ENCODE peak calls at places on chromosomes 1 and 21, in six cellular contexts. S is transverse colon, M is sigmoid colon, P is body of pancreas, G is H1, Z is upper lobe of left lung. K is an unnamed sample.

GRCh38 chr1:221637641-221638041 is 104.2 kb downstream of the DUSP10 start:
- DNase-seq in S (no peak), M (peak; percentile 66), P (no peak), G (no peak), Z (no peak), K (no peak)

GRCh38 chr21:42381347-42381984 is 14.4 kb downstream of the TMPRSS3 start:
- DNase-seq in S (peak; percentile 63), M (no peak), P (peak; percentile 70), G (no peak), Z (no peak), K (no peak)

GRCh38 chr1:31764307-31765040 is at the start of gene ADGRB2:
- DNase-seq in S (no peak), M (no peak), P (no peak), G (peak; percentile 76), Z (peak; percentile 86), K (no peak)

GRCh38 chr21:34534522-34534921 is 22.5 kb upstream of the KCNE1 start:
- DNase-seq in S (no peak), M (no peak), P (no peak), G (no peak), Z (no peak), K (no peak)

GRCh38 chr21:30468912-30469812 is 11.0 kb downstream of the KRTAP19-1 start:
- DNase-seq in S (no peak), M (no peak), P (no peak), G (no peak), Z (no peak), K (no peak)

GRCh38 chr21:42386034-42386591 is 9.7 kb downstream of the TMPRSS3 start:
- DNase-seq in S (peak; percentile 65), M (peak; percentile 34), P (no peak), G (no peak), Z (no peak), K (no peak)

GRCh38 chr1:244099258-244099930 is 48.3 kb downstream of the ZBTB18 start:
- DNase-seq in S (no peak), M (no peak), P (no peak), G (no peak), Z (no peak), K (no peak)

GRCh38 chr1:160748182-160748876 is 9.3 kb downstream of the SLAMF7 start:
- DNase-seq in S (no peak), M (no peak), P (no peak), G (no peak), Z (no peak), K (no peak)

GRCh38 chr21:35779690-35780570 is 280.4 kb downstream of the SETD4 start:
- DNase-seq in S (no peak), M (no peak), P (peak; percentile 32), G (no peak), Z (no peak), K (no peak)

GRCh38 chr1:25996966-25997758 is 701 bp downstream of the PAFAH2 start:
- DNase-seq in S (peak; percentile 46), M (no peak), P (no peak), G (no peak), Z (no peak), K (peak; percentile 70)

GRCh38 chr1:56189946-56190920 is 389.1 kb downstream of the PLPP3 start:
- DNase-seq in S (no peak), M (no peak), P (no peak), G (no peak), Z (no peak), K (no peak)

GRCh38 chr1:58290685-58291372 is 255.7 kb downstream of the OMA1 start:
- DNase-seq in S (no peak), M (no peak), P (no peak), G (peak; percentile 74), Z (no peak), K (no peak)

GRCh38 chr1:58288624-58289142 is 257.8 kb downstream of the OMA1 start:
- DNase-seq in S (no peak), M (no peak), P (no peak), G (no peak), Z (no peak), K (no peak)

GRCh38 chr1:58287894-58288623 is 258.5 kb downstream of the OMA1 start:
- DNase-seq in S (no peak), M (no peak), P (no peak), G (no peak), Z (no peak), K (no peak)

GRCh38 chr1:58293388-58293787 is 253.1 kb downstream of the OMA1 start:
- DNase-seq in S (no peak), M (no peak), P (no peak), G (no peak), Z (no peak), K (no peak)
- TF ChIP-seq POLR2A in S (no peak), M (no peak), P (no peak), G (no peak), Z (no peak), K (no peak)

GRCh38 chr1:225846331-225847310 is 35.6 kb downstream of the TMEM63A start:
- DNase-seq in S (no peak), M (no peak), P (no peak), G (no peak), Z (no peak), K (no peak)
- H3K4me1 ChIP-seq in S (peaks cover 25% of the 10 kb centered on the region), M (peaks cover 15% of the 10 kb centered on the region), P (peaks cover 36% of the 10 kb centered on the region), G (peaks cover 4% of the 10 kb centered on the region), Z (peaks cover 12% of the 10 kb centered on the region), K (no peaks in the 10 kb centered on the region)

GRCh38 chr21:29436650-29437049 is 137.9 kb downstream of the BACH1 start:
- DNase-seq in S (no peak), M (no peak), P (no peak), G (no peak), Z (no peak), K (no peak)
- TF ChIP-seq POLR2A in S (no peak), M (no peak), P (no peak), G (no peak), Z (no peak), K (no peak)

GRCh38 chr1:240739139-240739538 is 127.2 kb upstream of the GREM2 start:
- DNase-seq in S (no peak), M (no peak), P (no peak), G (no peak), Z (no peak), K (no peak)

GRCh38 chr1:240737761-240738265 is 125.9 kb upstream of the GREM2 start:
- DNase-seq in S (no peak), M (no peak), P (no peak), G (no peak), Z (no peak), K (no peak)

GRCh38 chr1:240732390-240732789 is 120.4 kb upstream of the GREM2 start:
- DNase-seq in S (no peak), M (no peak), P (no peak), G (no peak), Z (no peak), K (no peak)

GRCh38 chr1:240737268-240737667 is 125.3 kb upstream of the GREM2 start:
- DNase-seq in S (no peak), M (no peak), P (no peak), G (no peak), Z (no peak), K (no peak)

DNA sequence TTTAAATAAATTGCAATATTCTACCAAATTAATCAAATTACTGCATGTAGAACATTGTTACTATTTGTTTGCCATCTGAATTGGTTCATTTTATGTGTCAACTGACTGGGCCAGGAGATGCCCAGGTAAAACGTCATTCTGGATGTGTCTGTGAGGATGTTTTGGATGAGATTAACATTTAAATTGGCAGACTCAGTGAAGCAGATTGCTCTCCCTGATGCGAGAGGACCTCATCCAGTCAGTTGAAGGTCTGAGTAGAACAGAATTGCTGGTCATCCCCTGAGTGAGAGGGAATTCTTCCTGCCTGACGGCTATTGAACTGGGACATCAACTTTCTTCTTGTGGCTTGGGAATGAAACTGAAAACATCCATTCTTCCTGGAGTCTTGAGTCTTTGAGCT is 122.0 kb upstream of the GREM2 start:
- DNase-seq in S (no peak), M (no peak), P (no peak), G (no peak), Z (no peak), K (no peak)
- H3K4me1 ChIP-seq in S (no peaks in the 10 kb centered on the region), M (no peaks in the 10 kb centered on the region), P (no peaks in the 10 kb centered on the region), G (no peaks in the 10 kb centered on the region), Z (no peaks in the 10 kb centered on the region), K (no peaks in the 10 kb centered on the region)

DNA sequence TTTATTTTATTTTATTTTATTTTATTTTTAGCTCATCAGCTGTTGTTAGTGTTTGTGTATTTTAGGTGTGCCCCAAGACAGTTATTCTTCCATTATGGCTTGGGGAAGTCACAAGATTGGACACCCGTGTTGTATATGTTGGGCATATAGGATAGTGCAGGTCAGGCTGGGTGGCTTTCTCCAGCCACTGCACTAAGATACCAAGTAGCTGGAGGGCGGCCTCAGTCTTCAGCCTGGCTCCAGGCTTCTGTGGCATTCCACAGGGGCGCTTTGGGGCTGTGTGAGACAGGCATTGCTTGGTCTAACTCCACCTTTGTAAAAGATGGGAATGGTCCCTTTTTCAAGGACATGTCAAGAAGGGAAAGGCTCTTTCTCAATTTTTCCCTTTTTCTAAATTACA is 16.5 kb downstream of the RRP1B start:
- DNase-seq in S (no peak), M (no peak), P (no peak), G (no peak), Z (no peak), K (no peak)
- TF ChIP-seq POLR2A in S (no peak), M (no peak), P (no peak), G (no peak), Z (no peak), K (no peak)

DNA sequence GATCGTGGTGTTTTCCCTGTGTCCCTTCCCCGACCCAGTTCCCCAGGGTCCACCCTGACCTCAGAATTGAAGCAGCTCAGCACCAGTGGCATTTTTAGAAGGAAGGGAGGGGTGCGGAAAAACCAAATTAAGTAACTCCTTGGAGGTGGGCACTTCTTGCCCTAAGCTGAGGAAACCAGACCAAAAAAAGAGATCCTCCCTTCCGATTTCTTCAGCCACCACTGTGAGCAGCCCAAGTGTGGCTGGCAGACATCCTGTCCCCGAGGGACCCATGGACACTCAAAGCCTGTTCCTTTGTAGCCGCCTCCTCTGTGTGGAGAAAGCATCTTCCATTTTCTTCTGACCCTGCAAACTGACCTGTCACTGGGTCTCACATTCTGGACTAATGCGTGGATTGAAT is 31.3 kb downstream of the KIRREL1 start:
- DNase-seq in S (no peak), M (no peak), P (no peak), G (no peak), Z (no peak), K (no peak)
- H3K4me1 ChIP-seq in S (peaks cover 58% of the 10 kb centered on the region), M (peaks cover 89% of the 10 kb centered on the region), P (peaks cover 19% of the 10 kb centered on the region), G (peaks cover 11% of the 10 kb centered on the region), Z (peaks cover 41% of the 10 kb centered on the region), K (peaks cover 68% of the 10 kb centered on the region)

DNA sequence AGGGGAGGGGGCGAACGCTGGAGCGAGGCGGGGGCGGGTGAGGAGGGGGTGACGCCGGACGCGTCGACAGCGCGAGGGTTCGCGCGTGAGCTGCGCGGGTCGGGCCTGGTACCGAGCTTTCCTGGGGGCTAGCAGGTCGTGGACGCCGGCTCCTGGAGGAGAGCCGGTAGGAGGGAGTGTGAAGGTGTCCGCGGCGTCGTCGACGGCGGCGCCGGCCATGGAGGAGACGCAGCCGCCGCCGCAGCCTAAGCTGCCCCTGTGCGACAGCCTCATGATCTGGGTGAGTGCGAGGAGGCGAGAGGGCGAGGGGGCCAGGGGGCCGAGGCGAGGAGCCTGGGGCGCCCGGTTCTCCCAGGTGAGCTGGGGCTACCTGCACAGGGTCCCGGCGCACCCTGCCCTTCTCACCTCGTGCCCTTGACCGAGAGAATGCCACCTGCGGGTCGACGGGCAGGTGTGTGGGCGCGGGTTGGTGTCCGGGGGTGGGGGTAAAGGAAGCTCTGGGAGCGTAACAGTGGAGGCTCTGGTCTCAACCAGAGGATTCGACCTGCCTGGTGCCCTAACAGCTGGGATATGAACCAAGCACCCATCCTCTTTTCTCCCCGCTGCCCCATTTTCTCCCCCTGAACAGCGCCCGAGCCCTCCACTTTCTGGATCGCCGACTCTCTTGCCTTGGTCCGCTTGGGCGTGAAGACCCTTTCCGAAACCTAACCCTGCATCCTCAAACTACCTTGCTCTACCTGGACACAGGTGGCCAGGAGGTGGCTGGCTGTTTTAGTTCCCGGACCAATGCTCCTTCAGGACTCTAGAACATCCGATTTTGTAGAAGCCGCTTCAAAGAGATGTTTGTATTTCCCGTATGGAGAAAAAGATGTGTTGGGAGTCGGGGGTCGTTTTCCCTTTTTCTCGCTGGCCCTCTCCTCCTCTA is at the start of gene HOOK1:
- DNase-seq in S (peak; percentile 30), M (no peak), P (no peak), G (peak; percentile 86), Z (no peak), K (no peak)
- TF ChIP-seq POLR2A in S (no peak), M (no peak), P (peak; percentile 66), G (peak; percentile 49), Z (peak; percentile 44), K (no peak)